ENCODE peak calls at places on chromosomes 2 and 18, in four cellular contexts. D is fibroblast of the aortic adventitia, W is BE2C, M is lung. E is an unnamed sample.

GRCh38 chr18:9721893-9722515 is 13.9 kb downstream of the RAB31 start:
- DNase-seq in W (no peak), D (no peak), M (no peak), E (no peak)

GRCh38 chr2:69111036-69111435 is 98.1 kb downstream of the ANTXR1 start:
- DNase-seq in D (peak), W (no peak), M (no peak), E (no peak)

GRCh38 chr2:171318463-171318934 is 115.3 kb downstream of the METTL8 start:
- DNase-seq in W (no peak), D (peak), M (no peak), E (no peak)

GRCh38 chr2:218168635-218169462 is 2.1 kb upstream of the CXCR1 start:
- DNase-seq in W (peak), M (peak), D (peak), E (peak)

GRCh38 chr2:168030862-168031624 is 216.4 kb downstream of the STK39 start:
- DNase-seq in M (no peak), W (no peak), D (peak), E (peak)

GRCh38 chr2:176137883-176138282 is 8.4 kb downstream of the HOXD8 start:
- DNase-seq in M (no peak), W (no peak), D (no peak), E (no peak)

GRCh38 chr2:197201874-197202273 is 108.7 kb downstream of the ANKRD44 start:
- DNase-seq in D (no peak), M (no peak), W (no peak), E (no peak)

GRCh38 chr18:55401638-55402191 is 186.3 kb downstream of the TCF4 start:
- DNase-seq in D (peak), M (no peak), W (no peak), E (peak)

GRCh38 chr2:216507220-216508143 is 8.8 kb downstream of the RPL37A start:
- DNase-seq in D (no peak), M (no peak), W (no peak), E (peak)

GRCh38 chr2:237122214-237122666 is 36.6 kb downstream of the COPS8 start:
- DNase-seq in M (peak), D (peak), W (peak), E (peak)

GRCh38 chr2:42312106-42312505 is 48.9 kb downstream of the COX7A2L start:
- DNase-seq in W (no peak), D (no peak), M (no peak), E (no peak)

GRCh38 chr2:120331903-120332302 is 14.0 kb upstream of the INHBB start:
- DNase-seq in W (no peak), M (no peak), D (peak), E (no peak)

GRCh38 chr2:108369153-108369552 is 8.6 kb upstream of the SULT1C4 start:
- DNase-seq in M (no peak), W (no peak), D (no peak), E (no peak)

GRCh38 chr18:62769216-62769615 is 53.9 kb downstream of the PHLPP1 start:
- DNase-seq in M (no peak), D (no peak), W (no peak), E (no peak)

GRCh38 chr18:44876749-44877148 is 196.1 kb downstream of the SETBP1 start:
- DNase-seq in W (no peak), M (no peak), D (no peak), E (no peak)

GRCh38 chr2:72109291-72109690 is 38.4 kb downstream of the CYP26B1 start:
- DNase-seq in W (no peak), D (no peak), M (peak), E (no peak)

GRCh38 chr2:54350422-54350821 is 94.4 kb upstream of the TSPYL6 start:
- DNase-seq in W (no peak), M (no peak), D (no peak), E (no peak)

GRCh38 chr2:207744451-207744850 is 25.3 kb downstream of the FZD5 start:
- DNase-seq in D (no peak), W (no peak), M (no peak), E (no peak)

GRCh38 chr2:4715065-4715464 is 977.1 kb upstream of the SOX11 start:
- DNase-seq in M (no peak), W (no peak), D (no peak), E (no peak)

GRCh38 chr2:209526541-209526940 is 102.7 kb downstream of the MAP2 start:
- DNase-seq in M (no peak), W (no peak), D (peak), E (no peak)

GRCh38 chr2:7165736-7166135 is 248.5 kb downstream of the RNF144A start:
- DNase-seq in W (no peak), D (no peak), M (no peak), E (no peak)

DNA sequence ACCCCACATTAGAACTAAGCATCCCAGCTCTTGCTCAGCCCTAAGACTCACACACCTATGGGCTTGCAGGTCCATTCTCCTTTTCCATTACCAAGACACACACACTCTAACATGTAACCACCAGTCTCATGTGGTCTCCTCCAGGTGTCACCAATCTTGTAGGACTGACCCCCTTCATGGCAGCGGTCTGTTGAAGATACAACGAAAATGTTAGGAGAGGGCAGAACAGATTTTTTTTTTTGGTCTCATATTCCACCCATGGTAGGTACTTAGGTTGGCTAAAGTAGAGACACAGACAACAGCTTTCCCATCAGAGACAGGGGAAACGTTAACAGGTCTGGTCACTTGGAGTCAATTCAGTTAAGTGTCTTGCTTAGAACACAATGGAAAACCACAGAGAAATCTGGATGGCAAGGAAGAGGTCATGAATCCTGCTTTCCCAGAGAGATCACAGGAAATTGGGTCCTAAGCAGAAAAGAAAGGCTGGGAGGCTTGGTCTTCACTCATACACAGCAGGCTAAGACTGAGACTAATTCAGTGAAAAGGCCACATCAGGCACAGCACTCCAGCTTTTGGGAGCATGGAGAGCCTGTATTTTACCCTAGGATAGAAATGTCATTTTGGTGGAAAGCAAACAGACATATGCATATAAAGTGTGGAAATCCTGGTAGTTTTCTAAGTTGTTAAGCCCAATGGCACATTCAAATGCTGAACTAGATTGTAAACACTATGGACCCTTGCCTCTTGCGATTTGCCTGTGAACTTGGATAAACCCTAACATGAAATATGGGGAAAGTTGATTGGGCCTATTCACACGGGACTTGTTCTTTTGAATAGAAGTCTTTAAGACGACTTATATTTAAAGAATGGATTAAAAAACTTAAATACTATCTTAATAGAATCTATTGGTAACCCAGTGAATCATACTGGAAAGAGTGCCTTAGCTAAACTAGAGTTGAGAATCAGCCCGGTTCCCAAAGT is 3.8 kb downstream of the FN1 start:
- DNase-seq in D (peak), M (no peak), W (no peak), E (no peak)
- H3K4me3 ChIP-seq in D (peak), M (no peak), W (no peak), E (peak)

GRCh38 chr2:28399289-28399688 is 6.6 kb downstream of the FOSL2 start:
- DNase-seq in D (no peak), W (no peak), M (no peak), E (no peak)
- H3K4me3 ChIP-seq in D (no peak), W (no peak), M (no peak), E (peak)

DNA sequence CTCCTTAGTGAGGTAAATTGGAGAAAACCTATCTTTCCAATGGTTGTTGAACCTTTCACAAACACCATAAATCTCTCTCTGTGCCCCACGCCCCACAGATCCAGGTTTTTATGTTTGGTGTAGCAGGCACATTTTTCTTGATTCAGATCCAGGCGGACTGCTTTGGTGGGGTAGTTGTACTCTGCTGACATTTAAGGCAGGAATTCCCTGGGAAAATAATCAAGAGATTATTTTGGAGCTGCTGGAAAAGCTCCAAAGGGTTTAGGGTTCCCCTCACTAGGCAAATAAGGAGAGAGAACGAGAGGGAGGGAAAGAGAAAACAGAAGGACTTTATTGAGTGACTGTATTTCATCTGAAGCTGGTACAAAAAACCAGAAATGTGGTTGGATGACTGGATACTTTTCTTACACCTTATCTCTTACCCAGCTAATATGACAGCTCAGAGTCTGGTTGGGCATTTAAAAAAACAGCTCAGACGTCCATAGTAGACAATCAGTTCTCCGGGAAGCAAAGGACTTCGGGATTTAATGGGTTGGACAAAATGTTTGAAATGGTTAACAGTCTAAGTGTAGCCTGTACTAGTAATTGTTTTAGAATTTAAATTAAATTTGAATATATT is 3.6 kb upstream of the AQP4 start:
- DNase-seq in M (no peak), W (no peak), D (no peak), E (no peak)
- H3K4me3 ChIP-seq in M (no peak), W (no peak), D (no peak), E (no peak)

GRCh38 chr2:85706063-85706462 is 11.9 kb downstream of the GNLY start:
- DNase-seq in D (no peak), W (no peak), M (no peak), E (no peak)
- H3K4me3 ChIP-seq in D (no peak), W (no peak), M (no peak), E (no peak)

DNA sequence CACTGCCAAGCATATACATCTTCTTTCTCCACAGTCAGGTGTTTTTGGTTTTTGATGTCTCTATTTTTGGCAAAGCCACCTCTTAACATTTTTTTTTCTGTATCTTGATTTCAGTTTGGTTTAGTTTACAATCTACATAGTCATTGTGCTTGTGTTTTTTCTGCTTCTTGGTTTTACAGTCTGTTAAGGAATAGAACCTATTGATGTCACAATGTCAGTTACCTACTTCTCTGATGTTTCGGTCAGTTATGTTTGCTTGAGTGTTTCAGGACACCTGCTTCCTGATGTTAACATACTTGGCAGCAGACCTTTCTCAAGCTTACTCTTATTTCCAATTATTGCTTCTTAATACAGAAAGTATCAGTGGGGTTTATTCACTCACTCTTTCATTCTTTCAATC is 253.3 kb downstream of the SPAG16 start:
- DNase-seq in D (no peak), M (no peak), W (no peak), E (no peak)
- H3K4me3 ChIP-seq in D (no peak), M (no peak), W (no peak), E (no peak)

GRCh38 chr2:211900518-211900917 is 638.1 kb downstream of the ERBB4 start:
- DNase-seq in D (no peak), M (no peak), W (no peak), E (no peak)
- H3K4me3 ChIP-seq in D (no peak), M (no peak), W (no peak), E (no peak)

DNA sequence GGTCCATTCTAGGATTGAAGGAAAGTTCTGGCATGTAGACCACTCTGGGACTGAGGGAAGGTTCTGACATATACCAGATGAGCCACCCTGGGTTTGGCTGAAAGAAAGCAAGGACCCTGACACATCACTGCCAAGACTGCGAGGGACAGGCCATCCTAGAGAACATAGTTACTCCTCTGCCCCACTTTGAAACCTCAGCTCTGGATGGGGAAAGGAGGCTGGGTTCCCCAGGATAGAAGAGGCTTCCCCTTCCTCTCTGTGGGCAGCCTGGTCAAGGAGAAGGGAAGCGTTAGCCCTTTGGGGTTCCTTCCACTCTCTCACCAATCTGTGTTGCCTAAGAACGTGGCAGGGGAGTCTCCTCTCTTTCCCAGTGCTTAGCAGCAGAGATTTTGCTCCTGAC is 165.9 kb downstream of the CLIP4 start:
- DNase-seq in D (no peak), W (no peak), M (no peak), E (no peak)
- H3K4me3 ChIP-seq in D (no peak), W (no peak), M (no peak), E (no peak)

GRCh38 chr2:73582364-73582763 is 59.9 kb downstream of the NAT8 start:
- DNase-seq in W (no peak), D (no peak), M (no peak), E (no peak)
- H3K4me3 ChIP-seq in W (no peak), D (no peak), M (no peak), E (no peak)